ENCODE peak calls at places on chromosomes 3 and 15, in eight cellular contexts. O, R, A, I, F, S, V and X are unnamed samples. For H3K27me3 and H3K4me1, the result is how much of the 10 kb centered on the place peaks cover.

GRCh38 chr3:128497305-128498126 is 4.5 kb upstream of the GATA2 start:
- DNase-seq in O (peak), R (no peak), A (no peak), I (peak), F (peak), S (peak), V (no peak), X (peak)

GRCh38 chr15:50066202-50066601 is 52.8 kb downstream of the ATP8B4 start:
- DNase-seq in O (no peak), R (peak), A (no peak), I (no peak), F (no peak), S (no peak), V (no peak), X (no peak)

GRCh38 chr3:111828506-111828905 is 30.6 kb upstream of the PHLDB2 start:
- DNase-seq in O (no peak), R (no peak), A (no peak), I (no peak), F (no peak), S (no peak), V (no peak), X (no peak)

GRCh38 chr15:99921086-99921485 is 187.8 kb upstream of the LYSMD4 start:
- DNase-seq in O (no peak), R (no peak), A (no peak), I (no peak), F (no peak), S (peak), V (no peak), X (no peak)

GRCh38 chr3:52291508-52292181 is 4.0 kb downstream of the GLYCTK start:
- DNase-seq in O (peak), R (no peak), A (no peak), I (no peak), F (no peak), S (peak), V (no peak), X (no peak)

GRCh38 chr3:189001559-189001958 is 170.2 kb upstream of the TPRG1 start:
- DNase-seq in O (no peak), R (peak), A (no peak), I (no peak), F (no peak), S (no peak), V (peak), X (no peak)

GRCh38 chr15:67009576-67010569 is 55.5 kb upstream of the SMAD3 start:
- DNase-seq in O (no peak), R (no peak), A (no peak), I (no peak), F (no peak), S (peak), V (no peak), X (no peak)

GRCh38 chr15:88630141-88630721 is 8.6 kb upstream of the ISG20 start:
- DNase-seq in O (peak), R (no peak), A (no peak), I (no peak), F (no peak), S (peak), V (no peak), X (peak)

GRCh38 chr3:16864610-16865313 is 20.0 kb upstream of the PLCL2 start:
- DNase-seq in O (no peak), R (peak), A (no peak), I (no peak), F (no peak), S (no peak), V (no peak), X (no peak)

GRCh38 chr15:87846746-87847145 is 409.8 kb downstream of the NTRK3 start:
- DNase-seq in O (no peak), R (no peak), A (no peak), I (no peak), F (no peak), S (no peak), V (no peak), X (no peak)

GRCh38 chr3:27900316-27900715 is 178.2 kb upstream of the EOMES start:
- DNase-seq in O (no peak), R (no peak), A (no peak), I (no peak), F (no peak), S (no peak), V (no peak), X (no peak)

GRCh38 chr3:151837057-151837456 is 23.1 kb downstream of the AADAC start:
- DNase-seq in O (no peak), R (peak), A (no peak), I (peak), F (no peak), S (peak), V (peak), X (no peak)

GRCh38 chr15:74844319-74845207 is 1.6 kb upstream of the ULK3 start:
- DNase-seq in O (no peak), R (no peak), A (no peak), I (peak), F (no peak), S (no peak), V (no peak), X (no peak)

GRCh38 chr3:41224120-41224806 is 25.0 kb downstream of the CTNNB1 start:
- DNase-seq in O (no peak), R (peak), A (peak), I (no peak), F (no peak), S (no peak), V (no peak), X (no peak)

GRCh38 chr3:105473521-105474223 is 107.0 kb downstream of the ALCAM start:
- DNase-seq in O (no peak), R (peak), A (no peak), I (no peak), F (no peak), S (no peak), V (no peak), X (no peak)

GRCh38 chr3:18382760-18383369 is 42.3 kb downstream of the SATB1 start:
- DNase-seq in O (no peak), R (no peak), A (no peak), I (no peak), F (no peak), S (no peak), V (no peak), X (no peak)

GRCh38 chr15:28001641-28002040 is 97.5 kb downstream of the OCA2 start:
- DNase-seq in O (no peak), R (no peak), A (no peak), I (no peak), F (no peak), S (no peak), V (no peak), X (no peak)

GRCh38 chr15:99826146-99826745 is 93.0 kb upstream of the LYSMD4 start:
- DNase-seq in O (no peak), R (no peak), A (no peak), I (no peak), F (no peak), S (no peak), V (no peak), X (no peak)

GRCh38 chr3:43289401-43289800 is 3.1 kb downstream of the SNRK start:
- DNase-seq in O (no peak), R (no peak), A (no peak), I (no peak), F (no peak), S (no peak), V (no peak), X (no peak)
- H3K27me3 ChIP-seq in O (under half), R (under half), A (under half), I (under half), F (under half), S (under half), V (under half), X (under half)

DNA sequence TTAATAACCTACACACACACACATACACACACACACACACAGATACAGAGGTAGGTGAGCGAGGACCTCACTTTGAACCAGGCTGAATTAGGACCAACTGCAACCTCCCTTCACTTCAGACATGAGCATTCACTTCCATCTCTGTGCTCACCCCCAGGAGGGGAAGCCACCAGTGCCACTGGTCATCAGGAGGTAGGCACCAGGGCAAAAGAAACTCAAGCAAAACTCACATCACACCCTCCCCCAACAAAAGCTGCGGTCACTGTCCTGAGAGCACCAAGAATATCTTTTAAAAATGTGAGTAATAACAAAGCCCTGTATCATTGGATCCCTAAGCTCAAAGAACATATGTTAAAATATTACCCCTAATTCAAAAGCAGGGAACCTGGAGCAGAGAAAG is 8.1 kb downstream of the FOXP1 start:
- DNase-seq in O (no peak), R (no peak), A (no peak), I (no peak), F (no peak), S (no peak), V (no peak), X (no peak)
- H3K4me1 ChIP-seq in O (under half), R (under half), A (under half), I (under half), F (under half), S (under half), V (under half), X (under half)

GRCh38 chr3:194001728-194002459 is 134.1 kb upstream of the HES1 start:
- DNase-seq in O (no peak), R (no peak), A (no peak), I (no peak), F (no peak), S (no peak), V (no peak), X (no peak)

GRCh38 chr3:194000100-194000499 is 135.8 kb upstream of the HES1 start:
- DNase-seq in O (no peak), R (no peak), A (no peak), I (no peak), F (no peak), S (no peak), V (no peak), X (no peak)

GRCh38 chr3:194000712-194001111 is 135.2 kb upstream of the HES1 start:
- DNase-seq in O (no peak), R (no peak), A (no peak), I (no peak), F (no peak), S (no peak), V (no peak), X (no peak)

GRCh38 chr3:194006102-194006501 is 129.8 kb upstream of the HES1 start:
- DNase-seq in O (no peak), R (no peak), A (no peak), I (no peak), F (no peak), S (no peak), V (no peak), X (no peak)

DNA sequence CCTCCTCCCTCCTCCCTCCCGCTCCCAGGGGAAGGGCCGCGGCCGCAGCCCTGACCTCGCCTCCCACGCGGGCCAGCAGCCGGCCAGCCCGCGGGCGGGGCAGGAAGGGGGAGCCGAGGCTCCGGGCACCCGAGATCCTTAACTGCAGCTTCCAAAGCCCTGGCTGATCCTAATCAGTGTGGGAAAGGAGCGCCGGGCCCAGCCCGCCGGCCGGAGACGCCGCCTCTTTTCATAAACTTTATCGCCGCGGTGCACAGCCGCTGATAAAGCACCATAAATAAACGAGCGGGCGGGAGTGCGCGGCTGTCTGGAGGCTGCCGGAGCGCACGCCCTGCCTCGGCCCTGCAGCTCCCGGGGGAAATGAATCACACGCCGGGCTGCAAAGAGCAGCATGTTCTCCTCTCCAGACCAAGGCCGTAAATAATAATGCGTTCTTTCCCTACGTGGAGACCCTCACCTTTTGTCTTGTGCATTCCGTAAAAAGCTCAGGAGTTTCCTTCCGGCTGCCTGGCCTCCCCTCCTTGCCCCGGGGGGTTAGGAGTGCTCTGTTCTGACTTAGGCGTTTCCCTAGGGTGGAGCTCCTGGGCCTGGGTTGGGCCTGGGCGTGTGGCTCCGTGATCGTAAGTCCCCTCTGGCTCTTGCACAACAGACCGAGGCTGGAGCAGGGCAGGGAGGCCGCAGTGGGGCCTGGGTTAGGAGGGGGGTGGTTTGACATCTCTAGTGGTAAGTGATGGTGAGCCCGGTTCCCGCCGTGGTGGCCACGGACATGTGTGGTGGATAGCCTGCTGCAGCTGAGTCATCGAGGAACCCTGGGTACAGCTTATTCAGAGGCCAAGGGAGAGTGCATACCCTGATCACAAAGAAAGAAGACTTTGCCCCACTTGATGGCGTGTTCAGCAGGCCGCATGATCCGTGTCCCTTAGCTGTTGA is 132.6 kb upstream of the HES1 start:
- DNase-seq in O (peak), R (peak), A (peak), I (peak), F (peak), S (peak), V (peak), X (peak)
- TF ChIP-seq POLR2A in O (no peak), R (no peak), A (no peak), I (no peak), F (no peak), S (peak), V (peak), X (no peak)

DNA sequence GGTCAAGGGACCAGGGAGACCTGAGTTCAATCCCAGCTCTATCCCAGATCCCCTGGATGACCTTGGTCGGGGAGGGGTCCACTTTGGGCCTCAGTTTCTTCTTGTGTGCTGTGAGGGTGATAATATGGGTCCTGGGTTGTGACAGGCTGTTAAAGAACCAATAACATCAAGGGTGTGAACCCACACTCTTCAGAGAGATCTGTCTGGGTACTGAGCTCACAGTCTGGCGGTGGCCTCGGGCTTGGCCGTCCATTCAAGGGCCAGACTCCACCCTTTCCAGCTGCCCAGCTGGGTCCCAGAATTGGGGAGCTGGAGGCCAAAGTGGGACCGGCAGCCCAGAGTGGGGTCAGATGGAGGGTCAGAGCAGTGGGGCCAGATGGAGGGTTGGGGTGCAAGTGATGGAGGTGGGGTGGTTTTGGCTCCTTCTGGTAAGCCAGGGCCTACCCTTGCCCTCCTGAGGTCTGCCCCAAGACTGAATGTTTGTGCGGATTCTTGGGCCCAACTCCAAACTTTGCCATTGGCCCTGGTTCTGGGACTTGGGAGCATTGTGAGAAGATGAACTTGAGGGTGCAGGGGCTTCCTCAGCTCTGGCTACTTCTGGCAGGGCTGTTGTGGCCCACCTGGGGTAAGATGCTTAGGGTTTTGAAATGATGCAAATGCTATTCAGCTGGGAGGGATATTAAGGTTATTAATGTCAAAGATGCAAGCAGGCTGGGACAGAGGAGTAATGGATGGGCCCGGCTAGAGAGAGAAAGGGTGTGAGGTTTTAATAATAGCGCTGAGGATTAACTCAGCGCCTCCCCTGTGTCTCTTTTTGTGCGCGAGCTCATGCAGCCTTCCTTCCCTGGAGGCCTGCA is 1.5 kb downstream of the CORO2B start:
- DNase-seq in O (no peak), R (no peak), A (no peak), I (no peak), F (peak), S (no peak), V (no peak), X (no peak)
- H3K27me3 ChIP-seq in O (under half), R (under half), A (under half), I (under half), F (under half), S (under half), V (under half), X (under half)

GRCh38 chr15:85024003-85024402 is 42.3 kb downstream of the PDE8A start:
- DNase-seq in O (no peak), R (no peak), A (no peak), I (no peak), F (no peak), S (no peak), V (no peak), X (no peak)
- H3K4me1 ChIP-seq in O (under half), R (under half), A (half or more), I (under half), F (under half), S (half or more), V (under half), X (under half)

DNA sequence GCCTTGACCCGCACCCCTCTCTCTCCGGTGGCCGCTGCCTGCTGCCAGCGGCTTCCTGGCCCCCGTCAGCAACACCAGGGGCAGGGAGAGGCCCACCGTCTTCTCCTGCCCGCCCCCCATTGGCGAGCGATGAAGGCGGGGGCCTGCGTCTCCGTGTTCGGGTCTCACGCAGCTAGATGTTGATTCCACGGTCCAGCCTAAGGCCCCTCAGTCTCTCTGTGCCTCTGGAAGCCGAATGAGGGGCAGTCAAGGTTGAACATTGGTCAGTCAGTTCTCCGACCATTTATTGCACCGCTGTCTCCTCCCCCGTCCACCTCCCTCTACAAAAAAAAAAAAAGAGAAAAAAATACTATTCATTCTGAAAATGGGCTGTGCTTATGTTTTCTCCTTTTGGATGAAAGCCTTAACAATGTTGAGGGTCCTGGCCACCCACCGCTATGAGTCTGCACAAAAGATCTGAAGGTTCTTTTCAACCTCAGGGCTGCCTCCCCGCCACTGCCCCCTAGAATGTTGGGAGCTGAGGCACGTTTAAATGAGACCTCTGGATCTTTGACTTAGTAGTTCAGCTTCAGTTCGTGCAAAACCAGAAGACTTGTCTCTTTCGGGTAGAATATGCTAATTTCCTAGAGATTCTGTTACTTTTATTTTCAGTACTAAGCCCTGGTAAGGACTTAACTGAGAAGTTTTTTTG is 724 bp downstream of the IREB2 start:
- DNase-seq in O (no peak), R (no peak), A (no peak), I (peak), F (peak), S (peak), V (no peak), X (no peak)
- TF ChIP-seq POLR2A in O (no peak), R (no peak), A (no peak), I (no peak), F (no peak), S (no peak), V (no peak), X (no peak)

DNA sequence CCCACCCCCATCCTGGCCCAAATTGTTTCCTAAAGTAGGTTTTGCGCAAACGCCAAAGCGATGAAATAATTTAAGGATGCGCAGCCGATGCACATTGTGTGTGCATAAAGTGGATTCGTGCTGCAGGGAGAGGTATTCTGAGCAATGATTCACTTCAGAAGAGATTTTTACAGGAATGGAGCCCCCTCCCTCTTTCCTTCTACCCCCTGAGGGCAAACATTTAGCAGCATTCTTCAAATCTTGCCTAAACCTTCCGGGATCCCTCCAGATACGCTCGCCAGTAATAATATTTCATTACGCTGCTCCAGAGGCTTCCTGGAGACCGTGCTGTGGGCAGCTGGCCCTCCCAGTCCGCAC is 14.6 kb downstream of the ZIC4 start:
- DNase-seq in O (no peak), R (no peak), A (no peak), I (no peak), F (no peak), S (no peak), V (no peak), X (no peak)
- H3K27me3 ChIP-seq in O (half or more), R (half or more), A (under half), I (under half), F (half or more), S (under half), V (under half), X (under half)